ENCODE peak calls at places on chromosomes 1 and 21, in nine cellular contexts. One of them, this sample, is unnamed.

GRCh38 chr1:233465745-233466343 is 138.3 kb downstream of the MAP3K21 start:
- DNase-seq in RWPE2: no peak
- DNase-seq in fibroblast of mammary gland: no peak
- DNase-seq in cardiac muscle cell: no peak
- DNase-seq in Peyer's patch: no peak
- DNase-seq in psoas muscle: no peak
- DNase-seq in astrocyte of the spinal cord: no peak
- DNase-seq in GM12878: no peak
- DNase-seq in esophagus squamous epithelium: no peak
- DNase-seq in this sample: no peak

GRCh38 chr1:98286656-98287055 is 365.8 kb upstream of the DPYD start:
- DNase-seq in RWPE2: no peak
- DNase-seq in cardiac muscle cell: no peak
- DNase-seq in Peyer's patch: no peak
- DNase-seq in psoas muscle: no peak
- DNase-seq in GM12878: no peak
- DNase-seq in astrocyte of the spinal cord: no peak
- DNase-seq in fibroblast of mammary gland: no peak
- DNase-seq in esophagus squamous epithelium: no peak
- DNase-seq in this sample: no peak

GRCh38 chr1:10918531-10918930 is 93.9 kb upstream of the TARDBP start:
- DNase-seq in cardiac muscle cell: no peak
- DNase-seq in psoas muscle: no peak
- DNase-seq in astrocyte of the spinal cord: peak; percentile 63
- DNase-seq in Peyer's patch: no peak
- DNase-seq in fibroblast of mammary gland: peak; percentile 51
- DNase-seq in esophagus squamous epithelium: no peak
- DNase-seq in RWPE2: no peak
- DNase-seq in GM12878: no peak
- DNase-seq in this sample: no peak

GRCh38 chr21:34180826-34181359 is 107.5 kb downstream of the MRPS6 start:
- DNase-seq in esophagus squamous epithelium: no peak
- DNase-seq in fibroblast of mammary gland: no peak
- DNase-seq in psoas muscle: no peak
- DNase-seq in Peyer's patch: no peak
- DNase-seq in astrocyte of the spinal cord: no peak
- DNase-seq in RWPE2: no peak
- DNase-seq in cardiac muscle cell: no peak
- DNase-seq in GM12878: no peak
- DNase-seq in this sample: no peak

GRCh38 chr1:230301820-230302219 is 124.3 kb downstream of the PGBD5 start:
- DNase-seq in fibroblast of mammary gland: no peak
- DNase-seq in Peyer's patch: no peak
- DNase-seq in RWPE2: no peak
- DNase-seq in astrocyte of the spinal cord: no peak
- DNase-seq in GM12878: no peak
- DNase-seq in psoas muscle: no peak
- DNase-seq in esophagus squamous epithelium: no peak
- DNase-seq in cardiac muscle cell: no peak
- DNase-seq in this sample: peak; percentile 28

GRCh38 chr1:229190057-229190590 is 80.8 kb upstream of the RAB4A start:
- DNase-seq in esophagus squamous epithelium: no peak
- DNase-seq in cardiac muscle cell: no peak
- DNase-seq in Peyer's patch: no peak
- DNase-seq in astrocyte of the spinal cord: no peak
- DNase-seq in RWPE2: no peak
- DNase-seq in fibroblast of mammary gland: peak; percentile 60
- DNase-seq in GM12878: no peak
- DNase-seq in psoas muscle: no peak
- DNase-seq in this sample: no peak

GRCh38 chr1:104648269-104648691 is 898.6 kb downstream of the AMY1C start:
- DNase-seq in fibroblast of mammary gland: no peak
- DNase-seq in astrocyte of the spinal cord: no peak
- DNase-seq in cardiac muscle cell: peak; percentile 49
- DNase-seq in RWPE2: no peak
- DNase-seq in esophagus squamous epithelium: no peak
- DNase-seq in Peyer's patch: no peak
- DNase-seq in psoas muscle: no peak
- DNase-seq in GM12878: no peak
- DNase-seq in this sample: no peak

GRCh38 chr1:199243423-199244061 is 604.7 kb downstream of the PTPRC start:
- DNase-seq in psoas muscle: no peak
- DNase-seq in fibroblast of mammary gland: peak; percentile 44
- DNase-seq in cardiac muscle cell: peak; percentile 60
- DNase-seq in GM12878: peak; percentile 67
- DNase-seq in RWPE2: peak; percentile 33
- DNase-seq in esophagus squamous epithelium: no peak
- DNase-seq in Peyer's patch: peak; percentile 67
- DNase-seq in astrocyte of the spinal cord: peak; percentile 32
- DNase-seq in this sample: no peak

GRCh38 chr21:29343517-29343916 is 44.8 kb downstream of the BACH1 start:
- DNase-seq in psoas muscle: no peak
- DNase-seq in RWPE2: no peak
- DNase-seq in GM12878: no peak
- DNase-seq in esophagus squamous epithelium: no peak
- DNase-seq in fibroblast of mammary gland: peak; percentile 84
- DNase-seq in astrocyte of the spinal cord: peak; percentile 84
- DNase-seq in cardiac muscle cell: no peak
- DNase-seq in Peyer's patch: no peak
- DNase-seq in this sample: no peak

GRCh38 chr1:9437931-9438330 is 101.3 kb upstream of the SLC25A33 start:
- DNase-seq in cardiac muscle cell: no peak
- DNase-seq in Peyer's patch: peak; percentile 60
- DNase-seq in astrocyte of the spinal cord: peak; percentile 36
- DNase-seq in esophagus squamous epithelium: no peak
- DNase-seq in fibroblast of mammary gland: peak; percentile 85
- DNase-seq in RWPE2: no peak
- DNase-seq in psoas muscle: peak; percentile 78
- DNase-seq in GM12878: no peak
- DNase-seq in this sample: no peak

GRCh38 chr1:175208773-175209492 is 16.4 kb upstream of the KIAA0040 start:
- DNase-seq in fibroblast of mammary gland: no peak
- DNase-seq in astrocyte of the spinal cord: no peak
- DNase-seq in GM12878: peak; percentile 62
- DNase-seq in psoas muscle: no peak
- DNase-seq in cardiac muscle cell: no peak
- DNase-seq in RWPE2: no peak
- DNase-seq in Peyer's patch: peak; percentile 83
- DNase-seq in esophagus squamous epithelium: no peak
- DNase-seq in this sample: no peak

GRCh38 chr1:115929846-115930245 is 46.5 kb upstream of the SLC22A15 start:
- DNase-seq in cardiac muscle cell: no peak
- DNase-seq in psoas muscle: no peak
- DNase-seq in Peyer's patch: no peak
- DNase-seq in esophagus squamous epithelium: no peak
- DNase-seq in astrocyte of the spinal cord: peak; percentile 67
- DNase-seq in GM12878: no peak
- DNase-seq in RWPE2: no peak
- DNase-seq in fibroblast of mammary gland: peak; percentile 96
- DNase-seq in this sample: no peak

GRCh38 chr1:62391369-62391971 is 45.4 kb upstream of the USP1 start:
- DNase-seq in GM12878: no peak
- DNase-seq in fibroblast of mammary gland: peak; percentile 11
- DNase-seq in RWPE2: no peak
- DNase-seq in esophagus squamous epithelium: no peak
- DNase-seq in cardiac muscle cell: peak; percentile 58
- DNase-seq in psoas muscle: no peak
- DNase-seq in Peyer's patch: no peak
- DNase-seq in astrocyte of the spinal cord: no peak
- DNase-seq in this sample: no peak

GRCh38 chr1:210250665-210250997 is 18.0 kb downstream of the SERTAD4 start:
- DNase-seq in fibroblast of mammary gland: no peak
- DNase-seq in psoas muscle: no peak
- DNase-seq in astrocyte of the spinal cord: no peak
- DNase-seq in GM12878: no peak
- DNase-seq in Peyer's patch: no peak
- DNase-seq in esophagus squamous epithelium: no peak
- DNase-seq in cardiac muscle cell: peak; percentile 52
- DNase-seq in RWPE2: no peak
- DNase-seq in this sample: no peak

GRCh38 chr1:94526581-94526980 is 15.0 kb downstream of the F3 start:
- DNase-seq in astrocyte of the spinal cord: no peak
- DNase-seq in RWPE2: no peak
- DNase-seq in psoas muscle: no peak
- DNase-seq in fibroblast of mammary gland: no peak
- DNase-seq in GM12878: no peak
- DNase-seq in esophagus squamous epithelium: no peak
- DNase-seq in Peyer's patch: no peak
- DNase-seq in cardiac muscle cell: no peak
- DNase-seq in this sample: no peak
- TF ChIP-seq CTCF in astrocyte of the spinal cord: no peak
- TF ChIP-seq CTCF in RWPE2: no peak
- TF ChIP-seq CTCF in psoas muscle: no peak
- TF ChIP-seq CTCF in fibroblast of mammary gland: no peak
- TF ChIP-seq CTCF in GM12878: no peak
- TF ChIP-seq CTCF in esophagus squamous epithelium: no peak
- TF ChIP-seq CTCF in Peyer's patch: no peak
- TF ChIP-seq CTCF in cardiac muscle cell: no peak
- TF ChIP-seq CTCF in this sample: no peak

DNA sequence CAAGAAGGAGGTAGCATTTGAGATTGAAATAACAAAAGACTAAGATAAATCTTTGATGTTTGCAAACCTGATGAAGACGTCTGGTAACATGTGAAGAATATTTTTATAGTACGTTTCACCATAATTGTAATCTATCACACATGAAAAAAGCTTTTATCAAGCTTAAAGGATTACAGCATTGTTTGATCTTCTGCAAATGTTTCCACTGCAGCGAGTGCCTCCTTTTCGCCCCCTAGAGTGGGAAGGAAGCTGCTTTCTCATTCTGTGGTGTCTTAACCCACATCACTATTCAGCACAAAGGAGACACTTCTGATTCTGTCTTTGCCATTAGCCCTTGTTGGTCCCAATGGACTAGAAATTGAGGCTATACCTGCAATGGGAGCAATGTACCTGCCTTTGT is 46.0 kb upstream of the IL12RB2 start:
- DNase-seq in GM12878: no peak
- DNase-seq in Peyer's patch: no peak
- DNase-seq in esophagus squamous epithelium: no peak
- DNase-seq in cardiac muscle cell: no peak
- DNase-seq in fibroblast of mammary gland: no peak
- DNase-seq in psoas muscle: no peak
- DNase-seq in RWPE2: no peak
- DNase-seq in astrocyte of the spinal cord: no peak
- DNase-seq in this sample: no peak
- TF ChIP-seq CTCF in GM12878: no peak
- TF ChIP-seq CTCF in Peyer's patch: no peak
- TF ChIP-seq CTCF in esophagus squamous epithelium: no peak
- TF ChIP-seq CTCF in cardiac muscle cell: peak; percentile 39
- TF ChIP-seq CTCF in fibroblast of mammary gland: peak; percentile 38
- TF ChIP-seq CTCF in psoas muscle: no peak
- TF ChIP-seq CTCF in RWPE2: no peak
- TF ChIP-seq CTCF in astrocyte of the spinal cord: peak; percentile 35
- TF ChIP-seq CTCF in this sample: peak; percentile 43

GRCh38 chr1:204990059-204990664 is 52.9 kb upstream of the CNTN2 start:
- DNase-seq in GM12878: no peak
- DNase-seq in Peyer's patch: no peak
- DNase-seq in astrocyte of the spinal cord: peak; percentile 11
- DNase-seq in esophagus squamous epithelium: no peak
- DNase-seq in fibroblast of mammary gland: no peak
- DNase-seq in cardiac muscle cell: no peak
- DNase-seq in RWPE2: no peak
- DNase-seq in psoas muscle: no peak
- DNase-seq in this sample: no peak

GRCh38 chr1:204990721-204991341 is 52.2 kb upstream of the CNTN2 start:
- DNase-seq in Peyer's patch: no peak
- DNase-seq in esophagus squamous epithelium: no peak
- DNase-seq in fibroblast of mammary gland: no peak
- DNase-seq in astrocyte of the spinal cord: no peak
- DNase-seq in cardiac muscle cell: no peak
- DNase-seq in GM12878: no peak
- DNase-seq in RWPE2: no peak
- DNase-seq in psoas muscle: no peak
- DNase-seq in this sample: no peak

GRCh38 chr1:204987689-204988088 is 55.3 kb upstream of the CNTN2 start:
- DNase-seq in psoas muscle: no peak
- DNase-seq in cardiac muscle cell: no peak
- DNase-seq in astrocyte of the spinal cord: no peak
- DNase-seq in fibroblast of mammary gland: no peak
- DNase-seq in esophagus squamous epithelium: no peak
- DNase-seq in GM12878: no peak
- DNase-seq in Peyer's patch: no peak
- DNase-seq in RWPE2: no peak
- DNase-seq in this sample: no peak

GRCh38 chr1:204988201-204988600 is 54.8 kb upstream of the CNTN2 start:
- DNase-seq in psoas muscle: no peak
- DNase-seq in fibroblast of mammary gland: no peak
- DNase-seq in RWPE2: no peak
- DNase-seq in esophagus squamous epithelium: no peak
- DNase-seq in Peyer's patch: no peak
- DNase-seq in astrocyte of the spinal cord: no peak
- DNase-seq in GM12878: no peak
- DNase-seq in cardiac muscle cell: no peak
- DNase-seq in this sample: no peak

GRCh38 chr1:204989266-204990058 is 53.5 kb upstream of the CNTN2 start:
- DNase-seq in astrocyte of the spinal cord: peak; percentile 56
- DNase-seq in psoas muscle: peak; percentile 48
- DNase-seq in RWPE2: no peak
- DNase-seq in esophagus squamous epithelium: no peak
- DNase-seq in GM12878: no peak
- DNase-seq in fibroblast of mammary gland: peak; percentile 82
- DNase-seq in Peyer's patch: peak; percentile 59
- DNase-seq in cardiac muscle cell: peak; percentile 83
- DNase-seq in this sample: no peak
- TF ChIP-seq CTCF in astrocyte of the spinal cord: peak; percentile 98
- TF ChIP-seq CTCF in psoas muscle: peak; percentile 84
- TF ChIP-seq CTCF in RWPE2: peak; percentile 79
- TF ChIP-seq CTCF in esophagus squamous epithelium: peak; percentile 88
- TF ChIP-seq CTCF in GM12878: peak; percentile 94
- TF ChIP-seq CTCF in fibroblast of mammary gland: peak; percentile 95
- TF ChIP-seq CTCF in Peyer's patch: peak; percentile 79
- TF ChIP-seq CTCF in cardiac muscle cell: peak; percentile 100
- TF ChIP-seq CTCF in this sample: peak; percentile 95

DNA sequence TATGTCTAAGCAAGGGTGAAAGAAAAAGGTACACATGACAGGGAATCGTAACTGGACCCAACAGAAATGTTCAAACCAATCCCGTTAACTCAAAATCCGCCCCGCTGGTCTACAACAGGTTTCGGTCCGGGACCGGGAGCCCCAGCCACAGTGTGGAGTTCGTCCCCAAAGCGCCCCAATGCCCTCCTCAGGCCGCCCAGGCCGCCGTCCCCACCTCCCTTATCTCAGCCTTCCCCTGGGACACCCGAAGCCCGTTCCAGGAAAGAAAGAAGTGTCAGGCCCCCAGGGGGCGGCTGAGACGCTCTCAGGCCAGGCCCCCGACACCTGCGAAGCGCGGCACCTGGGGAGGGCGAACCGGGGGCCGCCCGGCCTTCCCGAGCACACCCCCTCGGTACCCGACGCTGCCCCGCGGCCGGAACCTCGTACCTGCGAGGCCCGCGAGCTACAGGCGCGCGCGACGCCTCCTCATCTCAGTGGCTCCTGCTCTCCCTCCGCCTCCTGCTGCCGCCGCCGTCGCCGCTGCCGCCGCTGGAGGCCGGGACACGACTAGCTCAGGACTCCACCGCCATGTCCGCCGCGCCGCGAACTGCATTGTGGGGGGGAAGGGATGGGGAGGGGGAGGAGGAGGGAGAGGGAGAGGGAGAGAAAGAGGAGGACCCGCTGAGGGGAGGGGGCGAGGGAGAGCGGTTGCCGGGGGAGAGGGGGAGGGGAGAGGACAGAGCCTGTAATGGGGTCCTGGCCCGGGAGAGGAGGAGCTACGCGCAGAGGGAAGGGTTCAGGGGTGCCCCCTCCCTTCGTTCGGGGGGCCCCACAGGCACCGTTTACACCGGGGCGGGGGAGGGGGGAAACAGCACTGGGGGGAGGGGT is at the start of gene TUT4:
- DNase-seq in GM12878: no peak
- DNase-seq in esophagus squamous epithelium: peak; percentile 39
- DNase-seq in cardiac muscle cell: peak; percentile 95
- DNase-seq in psoas muscle: peak; percentile 79
- DNase-seq in Peyer's patch: peak; percentile 84
- DNase-seq in RWPE2: peak; percentile 76
- DNase-seq in astrocyte of the spinal cord: peak; percentile 87
- DNase-seq in fibroblast of mammary gland: peak; percentile 60
- DNase-seq in this sample: no peak
- TF ChIP-seq CTCF in GM12878: no peak
- TF ChIP-seq CTCF in esophagus squamous epithelium: peak; percentile 6
- TF ChIP-seq CTCF in cardiac muscle cell: peak; percentile 5
- TF ChIP-seq CTCF in psoas muscle: no peak
- TF ChIP-seq CTCF in Peyer's patch: no peak
- TF ChIP-seq CTCF in RWPE2: peak; percentile 15
- TF ChIP-seq CTCF in astrocyte of the spinal cord: peak; percentile 15
- TF ChIP-seq CTCF in fibroblast of mammary gland: no peak
- TF ChIP-seq CTCF in this sample: peak; percentile 46

This sample was measured in chondrocyte.